ENCODE peak calls at places on chromosome 15, in five cellular contexts. Y is lower leg skin, O is uterus, D is astrocyte of the spinal cord, C is OCI-LY7. F is an unnamed sample.

GRCh38 chr15:94743668-94744067 is 512.3 kb downstream of the MCTP2 start:
- DNase-seq in D (no peak), Y (no peak), C (no peak), O (peak), F (no peak)

GRCh38 chr15:62497356-62497755 is 332.3 kb upstream of the C2CD4B start:
- DNase-seq in C (no peak), D (no peak), O (no peak), Y (no peak), F (no peak)

GRCh38 chr15:46956456-46956855 is 760.8 kb upstream of the SEMA6D start:
- DNase-seq in C (no peak), O (no peak), D (no peak), Y (no peak), F (no peak)

GRCh38 chr15:68360716-68361115 is 71.2 kb downstream of the ITGA11 start:
- DNase-seq in O (no peak), D (no peak), Y (no peak), C (no peak), F (no peak)

GRCh38 chr15:90320062-90320884 is 31.8 kb upstream of the ZNF774 start:
- DNase-seq in Y (peak), O (peak), D (peak), C (peak), F (peak)

GRCh38 chr15:77032052-77032646 is 37.2 kb downstream of the PSTPIP1 start:
- DNase-seq in O (peak), D (no peak), Y (peak), C (no peak), F (peak)

GRCh38 chr15:60408438-60409105 is 10.8 kb upstream of the ANXA2 start:
- DNase-seq in Y (no peak), C (peak), D (peak), O (no peak), F (no peak)

GRCh38 chr15:87287156-87287555 is 969.4 kb downstream of the NTRK3 start:
- DNase-seq in O (no peak), C (no peak), D (peak), Y (no peak), F (no peak)

GRCh38 chr15:74635228-74635627 is 19.6 kb downstream of the CLK3 start:
- DNase-seq in C (peak), O (peak), D (peak), Y (no peak), F (peak)

GRCh38 chr15:90561344-90562244 is 31.9 kb downstream of the CRTC3 start:
- DNase-seq in C (no peak), O (peak), Y (no peak), D (peak), F (no peak)

GRCh38 chr15:95684693-95685115 is 645.8 kb upstream of the NR2F2 start:
- DNase-seq in O (no peak), C (no peak), Y (no peak), D (peak), F (no peak)

GRCh38 chr15:73265536-73266153 is 103.1 kb downstream of the HCN4 start:
- DNase-seq in D (peak), O (peak), C (peak), Y (no peak), F (no peak)

GRCh38 chr15:78878356-78878755 is 5.7 kb downstream of the MORF4L1 start:
- DNase-seq in C (no peak), D (peak), Y (no peak), O (no peak), F (no peak)

GRCh38 chr15:71820127-71820526 is 9.8 kb downstream of the NR2E3 start:
- DNase-seq in C (no peak), Y (no peak), O (no peak), D (no peak), F (no peak)

GRCh38 chr15:66515901-66516322 is 10.8 kb downstream of the ZWILCH start:
- DNase-seq in D (no peak), O (no peak), Y (no peak), C (peak), F (no peak)

GRCh38 chr15:90095521-90095959 is 6.7 kb downstream of the IDH2 start:
- DNase-seq in D (no peak), O (no peak), Y (no peak), C (peak), F (no peak)

GRCh38 chr15:88098317-88098716 is 158.2 kb downstream of the NTRK3 start:
- DNase-seq in D (no peak), C (no peak), O (peak), Y (peak), F (no peak)

GRCh38 chr15:34654625-34655024 is 71.2 kb upstream of the GOLGA8B start:
- DNase-seq in O (no peak), C (no peak), Y (no peak), D (no peak), F (no peak)

GRCh38 chr15:37109952-37110630 is 9.7 kb upstream of the MEIS2 start:
- DNase-seq in D (peak), O (peak), Y (peak), C (no peak), F (no peak)

GRCh38 chr15:23372284-23372683 is 17.7 kb downstream of the GOLGA8S start:
- DNase-seq in Y (peak), C (no peak), O (no peak), D (peak), F (no peak)

GRCh38 chr15:47813985-47814384 is 96.7 kb downstream of the SEMA6D start:
- DNase-seq in Y (no peak), O (no peak), C (no peak), D (no peak), F (no peak)

GRCh38 chr15:89090791-89091666 is 2.8 kb downstream of the ABHD2 start:
- DNase-seq in C (peak), D (peak), Y (peak), O (peak), F (peak)

GRCh38 chr15:45268135-45268534 is 16.1 kb downstream of the SLC28A2 start:
- DNase-seq in O (no peak), Y (no peak), D (no peak), C (peak), F (no peak)

GRCh38 chr15:87672309-87672897 is 584.1 kb downstream of the NTRK3 start:
- DNase-seq in D (peak), Y (no peak), C (no peak), O (peak), F (no peak)

GRCh38 chr15:70321106-70321809 is 223.5 kb upstream of the TLE3 start:
- DNase-seq in C (peak), D (no peak), Y (no peak), O (no peak), F (no peak)

GRCh38 chr15:90101130-90101968 is 919 bp downstream of the IDH2 start:
- DNase-seq in D (no peak), C (peak), Y (peak), O (peak), F (peak)

GRCh38 chr15:100101389-100102089 is 240.2 kb downstream of the ADAMTS17 start:
- DNase-seq in O (no peak), C (no peak), D (no peak), Y (peak), F (no peak)

GRCh38 chr15:57005244-57005643 is 86.8 kb downstream of the TCF12 start:
- DNase-seq in O (no peak), C (no peak), Y (no peak), D (no peak), F (no peak)

GRCh38 chr15:89199734-89200133 is 21.6 kb downstream of the RLBP1 start:
- DNase-seq in C (no peak), D (no peak), Y (no peak), O (no peak), F (no peak)

GRCh38 chr15:95405447-95405846 is 925.1 kb upstream of the NR2F2 start:
- DNase-seq in C (no peak), O (no peak), D (peak), Y (no peak), F (no peak)

GRCh38 chr15:32029409-32029861 is 880 bp upstream of the CHRNA7 start:
- DNase-seq in D (peak), Y (no peak), C (no peak), O (no peak), F (peak)
- H3K4me3 ChIP-seq in D (no peak), Y (no peak), C (no peak), O (peak), F (peak)

DNA sequence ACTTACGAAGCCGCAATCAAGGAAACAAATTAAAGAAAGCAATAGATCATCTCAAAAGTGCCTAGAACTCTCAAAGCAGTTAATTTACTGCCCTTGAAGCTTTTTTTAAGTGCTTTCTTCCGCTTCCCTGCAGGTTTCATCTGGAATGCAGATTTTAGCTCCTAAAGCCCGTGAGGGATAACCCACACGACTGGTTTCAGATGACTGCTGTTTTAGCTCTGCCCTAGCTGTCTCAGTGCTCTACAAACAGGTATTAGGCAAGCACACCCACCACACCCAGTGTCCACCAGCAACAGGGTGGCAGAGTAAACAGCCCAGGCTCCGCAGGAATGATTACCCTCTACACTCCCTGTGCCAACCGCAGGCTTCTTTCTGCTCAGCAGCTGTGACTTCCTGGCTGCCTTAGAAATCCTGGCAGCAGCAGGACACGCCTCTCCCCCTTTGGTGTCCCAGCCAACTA is 126.0 kb downstream of the FMN1 start:
- DNase-seq in C (no peak), D (peak), O (no peak), Y (peak), F (peak)
- H3K4me3 ChIP-seq in C (no peak), D (no peak), O (no peak), Y (no peak), F (peak)

GRCh38 chr15:39494462-39494861 is 86.4 kb upstream of the THBS1 start:
- DNase-seq in Y (no peak), D (no peak), C (no peak), O (no peak), F (no peak)

GRCh38 chr15:39491917-39492490 is 88.9 kb upstream of the THBS1 start:
- DNase-seq in Y (no peak), C (no peak), O (peak), D (no peak), F (no peak)

GRCh38 chr15:39488498-39488897 is 92.4 kb upstream of the THBS1 start:
- DNase-seq in Y (no peak), O (peak), D (no peak), C (no peak), F (no peak)

GRCh38 chr15:39493393-39494067 is 87.3 kb upstream of the THBS1 start:
- DNase-seq in O (no peak), Y (no peak), D (no peak), C (no peak), F (no peak)

GRCh38 chr15:39491115-39491916 is 89.6 kb upstream of the THBS1 start:
- DNase-seq in O (no peak), C (no peak), Y (no peak), D (no peak), F (no peak)
- H3K4me3 ChIP-seq in O (no peak), C (no peak), Y (no peak), D (no peak), F (no peak)

GRCh38 chr15:92848464-92848851 is 51.7 kb upstream of the CHD2 start:
- DNase-seq in D (no peak), O (no peak), C (no peak), Y (peak), F (no peak)

GRCh38 chr15:92847841-92848240 is 52.3 kb upstream of the CHD2 start:
- DNase-seq in C (no peak), D (no peak), O (no peak), Y (peak), F (no peak)

GRCh38 chr15:92848852-92849598 is 51.1 kb upstream of the CHD2 start:
- DNase-seq in D (peak), Y (peak), C (peak), O (no peak), F (no peak)

GRCh38 chr15:92853222-92853621 is 46.9 kb upstream of the CHD2 start:
- DNase-seq in C (no peak), O (no peak), D (no peak), Y (peak), F (no peak)
- H3K4me3 ChIP-seq in C (no peak), O (no peak), D (no peak), Y (no peak), F (no peak)

GRCh38 chr15:82043726-82044372 is 2.0 kb downstream of the MEX3B start:
- DNase-seq in O (no peak), C (no peak), D (no peak), Y (peak), F (peak)

GRCh38 chr15:82040862-82041261 is 5.0 kb downstream of the MEX3B start:
- DNase-seq in O (no peak), Y (no peak), C (no peak), D (no peak), F (no peak)

GRCh38 chr15:82044373-82045178 is 1.2 kb downstream of the MEX3B start:
- DNase-seq in O (peak), Y (peak), C (no peak), D (peak), F (peak)

GRCh38 chr15:82045179-82045891 is 483 bp downstream of the MEX3B start:
- DNase-seq in Y (peak), C (peak), O (no peak), D (peak), F (peak)

DNA sequence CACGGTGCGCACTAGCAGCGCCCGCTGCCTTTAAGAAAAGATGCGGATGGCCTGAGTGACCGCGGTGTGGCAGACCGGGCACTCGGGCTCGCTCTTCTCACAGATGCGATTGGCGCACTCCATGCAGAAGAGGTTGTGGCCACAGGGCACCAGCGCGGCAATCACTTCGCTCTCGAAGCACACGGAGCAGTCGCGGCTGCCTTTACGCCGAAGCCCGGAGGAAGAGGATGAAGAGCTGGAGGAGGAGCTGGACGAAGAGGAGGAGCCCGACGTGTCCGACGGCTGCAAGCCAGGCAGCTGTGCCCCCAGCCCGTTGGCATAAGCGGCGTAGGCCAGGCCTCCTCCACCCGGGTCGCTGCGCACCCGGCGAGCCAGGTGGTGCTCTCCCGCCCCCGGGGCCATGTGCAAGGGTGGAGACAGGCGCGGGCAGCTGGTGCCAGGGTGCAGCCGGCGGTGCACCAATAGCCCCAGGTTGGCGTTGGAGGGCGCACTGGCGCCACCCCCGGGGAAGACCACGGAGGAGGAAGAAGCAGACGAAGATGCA is 2.6 kb downstream of the MEX3B start:
- DNase-seq in O (peak), Y (no peak), C (no peak), D (no peak), F (no peak)
- H3K4me3 ChIP-seq in O (no peak), Y (no peak), C (no peak), D (peak), F (no peak)

DNA sequence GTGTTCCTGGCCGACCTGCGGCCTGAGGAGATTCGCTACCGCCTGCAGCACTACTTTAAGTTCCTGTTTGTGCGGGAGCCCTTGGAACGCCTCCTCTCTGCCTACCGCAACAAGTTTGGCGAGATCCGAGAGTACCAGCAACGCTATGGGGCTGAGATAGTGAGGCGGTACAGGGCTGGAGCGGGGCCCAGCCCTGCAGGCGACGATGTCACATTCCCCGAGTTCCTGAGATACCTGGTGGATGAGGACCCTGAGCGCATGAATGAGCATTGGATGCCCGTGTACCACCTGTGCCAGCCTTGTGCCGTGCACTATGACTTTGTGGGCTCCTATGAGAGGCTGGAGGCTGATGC is 970 bp downstream of the CHST14 start:
- DNase-seq in C (peak), D (no peak), Y (no peak), O (no peak), F (peak)
- H3K4me3 ChIP-seq in C (peak), D (peak), Y (peak), O (peak), F (peak)

F was measured in lower lobe of right lung.